ENCODE peak calls at places on chromosomes 16 and 17, in eight cellular contexts. L is transverse colon, T is fibroblast of mammary gland, N is psoas muscle, H is cardiac muscle cell, F is GM12865, P is HCT116, J is fibroblast of the aortic adventitia. A is an unnamed sample.

GRCh38 chr16:4894276-4895150 is 42.4 kb downstream of the PPL start:
- DNase-seq in L (no peak), T (no peak), N (no peak), H (no peak), F (peak; percentile 7), P (no peak), J (no peak), A (no peak)

GRCh38 chr16:85495259-85495658 is 117.9 kb upstream of the GSE1 start:
- DNase-seq in L (no peak), T (no peak), N (no peak), H (no peak), F (no peak), P (no peak), J (no peak), A (no peak)

GRCh38 chr16:84220851-84221250 is 19.0 kb downstream of the KCNG4 start:
- DNase-seq in L (no peak), T (no peak), N (no peak), H (peak; percentile 71), F (no peak), P (no peak), J (peak; percentile 66), A (no peak)

GRCh38 chr17:12553625-12554024 is 112.1 kb upstream of the MYOCD start:
- DNase-seq in L (no peak), T (peak; percentile 14), N (no peak), H (no peak), F (no peak), P (no peak), J (no peak), A (no peak)

GRCh38 chr17:68320311-68320865 is 29.1 kb downstream of the ARSG start:
- DNase-seq in L (no peak), T (no peak), N (no peak), H (no peak), F (no peak), P (no peak), J (no peak), A (no peak)

GRCh38 chr17:78133971-78134898 is 3.7 kb downstream of the TMC8 start:
- DNase-seq in L (peak; percentile 82), T (peak; percentile 25), N (no peak), H (peak; percentile 44), F (peak; percentile 90), P (peak; percentile 70), J (no peak), A (peak; percentile 80)

GRCh38 chr17:7438050-7438614 is 1.2 kb upstream of the FGF11 start:
- DNase-seq in L (peak; percentile 54), T (no peak), N (peak; percentile 76), H (peak; percentile 17), F (peak; percentile 39), P (no peak), J (no peak), A (peak; percentile 86)

GRCh38 chr17:320809-321385 is 31.7 kb downstream of the RPH3AL start:
- DNase-seq in L (no peak), T (no peak), N (no peak), H (peak; percentile 5), F (no peak), P (no peak), J (no peak), A (peak; percentile 51)

GRCh38 chr17:58089111-58089510 is 5.9 kb downstream of the DYNLL2 start:
- DNase-seq in L (no peak), T (no peak), N (no peak), H (no peak), F (no peak), P (no peak), J (no peak), A (no peak)

GRCh38 chr17:40021471-40021961 is 6.3 kb downstream of the CSF3 start:
- DNase-seq in L (no peak), T (peak; percentile 95), N (peak; percentile 71), H (peak; percentile 59), F (no peak), P (no peak), J (peak; percentile 42), A (no peak)

GRCh38 chr16:87507351-87508069 is 14.7 kb upstream of the ZCCHC14 start:
- DNase-seq in L (no peak), T (no peak), N (no peak), H (peak; percentile 35), F (no peak), P (no peak), J (no peak), A (no peak)
- H3K4me3 ChIP-seq in L (no peak overlapping the region), T (no peak overlapping the region), N (no peak overlapping the region), H (no peak overlapping the region), F (no peak overlapping the region), P (no peak overlapping the region), J (no peak overlapping the region), A (peak overlapping the region; percentile 27)

DNA sequence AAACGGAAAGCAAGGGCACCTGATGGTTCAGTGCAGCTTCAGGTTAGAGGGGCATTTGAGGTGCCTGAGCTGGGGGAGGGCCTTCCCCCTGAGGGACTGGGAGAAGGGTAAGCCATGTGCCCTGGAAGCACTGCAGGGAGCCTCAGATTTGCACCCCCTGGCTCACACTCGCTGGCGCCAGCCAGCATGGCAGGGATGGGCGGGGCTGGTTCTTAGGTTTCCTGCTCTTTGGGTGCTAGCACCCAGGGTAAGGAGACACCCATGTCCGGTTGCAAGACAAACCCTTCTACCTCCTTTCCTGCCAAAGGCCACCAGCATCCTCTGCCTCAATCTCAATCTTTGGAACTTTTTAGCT is 2.3 kb upstream of the LIMD2 start:
- DNase-seq in L (peak; percentile 56), T (no peak), N (no peak), H (no peak), F (peak; percentile 78), P (no peak), J (no peak), A (peak; percentile 59)
- H3K4me3 ChIP-seq in L (no peak overlapping the region), T (no peak overlapping the region), N (no peak overlapping the region), H (no peak overlapping the region), F (peak overlapping the region; percentile 92), P (no peak overlapping the region), J (no peak overlapping the region), A (peak overlapping the region; percentile 49)

GRCh38 chr17:49002766-49003165 is 5.6 kb downstream of the IGF2BP1 start:
- DNase-seq in L (no peak), T (no peak), N (no peak), H (no peak), F (no peak), P (no peak), J (no peak), A (no peak)

GRCh38 chr17:49002331-49002730 is 5.1 kb downstream of the IGF2BP1 start:
- DNase-seq in L (no peak), T (no peak), N (no peak), H (no peak), F (no peak), P (no peak), J (no peak), A (no peak)

GRCh38 chr17:49001671-49002070 is 4.5 kb downstream of the IGF2BP1 start:
- DNase-seq in L (no peak), T (no peak), N (no peak), H (no peak), F (no peak), P (no peak), J (no peak), A (no peak)

GRCh38 chr17:49005140-49005539 is 8.0 kb downstream of the IGF2BP1 start:
- DNase-seq in L (no peak), T (no peak), N (no peak), H (no peak), F (no peak), P (no peak), J (no peak), A (no peak)

DNA sequence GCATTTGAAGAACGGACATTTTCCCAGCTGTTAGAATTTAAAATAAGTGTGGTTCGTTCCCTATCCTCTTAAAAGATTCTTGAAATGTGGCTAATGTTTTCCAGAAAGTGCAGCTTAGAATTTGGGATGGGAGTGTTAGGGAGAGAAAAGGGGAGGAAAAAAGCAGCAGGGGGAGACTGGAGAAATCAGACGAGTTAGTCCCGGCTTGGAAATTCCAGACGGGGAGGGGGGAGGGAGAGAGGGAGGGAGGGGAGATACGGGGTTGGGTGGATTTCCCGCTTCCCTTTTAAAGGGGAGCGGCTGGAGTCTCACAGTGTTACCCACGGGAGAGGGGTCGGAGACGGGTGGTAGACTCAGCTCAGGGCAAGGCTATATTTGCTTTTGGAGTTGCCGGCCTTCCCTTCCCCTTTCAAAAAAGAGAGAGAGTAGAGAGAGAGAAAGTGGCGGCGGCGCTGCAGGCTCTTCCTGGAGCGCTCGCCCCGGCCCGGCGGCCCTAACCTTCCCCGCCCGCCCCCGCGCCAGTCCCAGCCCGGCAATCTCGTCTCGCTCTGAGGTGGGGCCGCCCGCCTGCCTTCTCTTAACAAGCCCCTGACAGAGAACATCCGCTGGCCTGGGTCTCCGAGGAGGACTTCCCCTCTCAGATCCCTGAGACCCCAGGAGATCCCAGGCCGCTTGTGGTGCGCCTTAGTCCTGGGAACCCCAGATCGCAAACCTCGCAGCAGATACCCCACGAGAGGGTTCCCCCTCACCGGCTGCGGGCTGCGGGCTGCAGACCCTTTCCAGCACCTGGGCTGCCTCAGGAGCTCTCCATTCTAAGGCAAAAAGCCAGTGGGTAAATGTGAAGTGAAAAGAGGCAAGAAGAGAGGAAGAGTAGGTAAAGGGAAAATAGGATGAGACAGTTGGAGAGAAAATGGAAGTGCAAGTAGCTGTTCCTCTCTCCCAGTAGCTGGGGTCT is 6.6 kb downstream of the IGF2BP1 start:
- DNase-seq in L (no peak), T (no peak), N (no peak), H (no peak), F (no peak), P (no peak), J (no peak), A (no peak)
- H3K4me3 ChIP-seq in L (no peak overlapping the region), T (no peak overlapping the region), N (no peak overlapping the region), H (peak overlapping the region; percentile 96), F (no peak overlapping the region), P (peak overlapping the region; percentile 22), J (peak overlapping the region; percentile 52), A (no peak overlapping the region)

GRCh38 chr17:17125136-17126084 is 80.7 kb downstream of the PLD6 start:
- DNase-seq in L (no peak), T (peak; percentile 18), N (no peak), H (no peak), F (peak; percentile 20), P (no peak), J (no peak), A (peak; percentile 21)
- H3K4me3 ChIP-seq in L (no peak overlapping the region), T (no peak overlapping the region), N (no peak overlapping the region), H (no peak overlapping the region), F (no peak overlapping the region), P (no peak overlapping the region), J (no peak overlapping the region), A (no peak overlapping the region)

A was measured in lower lobe of right lung.